ENCODE peak calls at places on chromosomes 7 and 10, in four cellular contexts. U is choroid plexus epithelial cell, G is DND-41, Q is fibroblast of mammary gland. J is an unnamed sample.

GRCh38 chr7:74470504-74470903 is 16.8 kb downstream of the GTF2IRD1 start:
- DNase-seq in U (no peak), G (no peak), Q (no peak), J (no peak)

GRCh38 chr10:91551856-91552255 is 81.0 kb downstream of the PPP1R3C start:
- DNase-seq in U (peak), G (peak), Q (peak), J (peak)

GRCh38 chr10:100824886-100825285 is 79.5 kb downstream of the PAX2 start:
- DNase-seq in U (no peak), G (no peak), Q (no peak), J (no peak)

GRCh38 chr7:98627062-98627790 is 10.1 kb downstream of the NPTX2 start:
- DNase-seq in U (no peak), G (no peak), Q (no peak), J (no peak)

GRCh38 chr10:113706623-113707022 is 26.9 kb downstream of the CASP7 start:
- DNase-seq in U (no peak), G (no peak), Q (no peak), J (no peak)

GRCh38 chr7:834277-834676 is 2.0 kb downstream of the SUN1 start:
- DNase-seq in U (no peak), G (no peak), Q (no peak), J (no peak)

GRCh38 chr7:132560105-132560504 is 16.2 kb downstream of the PLXNA4 start:
- DNase-seq in U (no peak), G (no peak), Q (no peak), J (no peak)

GRCh38 chr10:120422459-120422858 is 34.6 kb upstream of the PLPP4 start:
- DNase-seq in U (peak), G (no peak), Q (peak), J (peak)

GRCh38 chr7:22113041-22113440 is 167.3 kb upstream of the CDCA7L start:
- DNase-seq in U (no peak), G (no peak), Q (no peak), J (no peak)

GRCh38 chr10:86688398-86688921 is 20.1 kb downstream of the LDB3 start:
- DNase-seq in U (peak), G (peak), Q (peak), J (peak)

GRCh38 chr7:47327698-47328391 is 254.1 kb downstream of the TNS3 start:
- DNase-seq in U (peak), G (no peak), Q (peak), J (peak)

GRCh38 chr10:51651063-51651462 is 48.3 kb downstream of the CSTF2T start:
- DNase-seq in U (peak), G (no peak), Q (peak), J (peak)

GRCh38 chr10:44947356-44948152 is 12.0 kb upstream of the RASSF4 start:
- DNase-seq in U (no peak), G (no peak), Q (no peak), J (no peak)

GRCh38 chr7:148819697-148820332 is 64.3 kb downstream of the EZH2 start:
- DNase-seq in U (peak), G (no peak), Q (peak), J (peak)

GRCh38 chr7:130649004-130649790 is 19.4 kb downstream of the COPG2 start:
- DNase-seq in U (peak), G (no peak), Q (peak), J (peak)

GRCh38 chr10:5317547-5318107 is 47.1 kb upstream of the UCN3 start:
- DNase-seq in U (peak), G (peak), Q (peak), J (peak)

GRCh38 chr7:30163231-30163894 is 28.6 kb downstream of the MTURN start:
- DNase-seq in U (peak), G (no peak), Q (no peak), J (no peak)
- TF ChIP-seq CTCF in U (no peak), G (no peak), Q (no peak), J (no peak)

GRCh38 chr10:49766484-49766883 is 4.4 kb upstream of the OGDHL start:
- DNase-seq in U (no peak), G (no peak), Q (no peak), J (no peak)

GRCh38 chr10:49768731-49769130 is 6.6 kb upstream of the OGDHL start:
- DNase-seq in U (no peak), G (no peak), Q (no peak), J (no peak)

GRCh38 chr10:49768329-49768728 is 6.2 kb upstream of the OGDHL start:
- DNase-seq in U (no peak), G (no peak), Q (no peak), J (no peak)

GRCh38 chr10:49769692-49770091 is 7.6 kb upstream of the OGDHL start:
- DNase-seq in U (no peak), G (no peak), Q (no peak), J (no peak)

DNA sequence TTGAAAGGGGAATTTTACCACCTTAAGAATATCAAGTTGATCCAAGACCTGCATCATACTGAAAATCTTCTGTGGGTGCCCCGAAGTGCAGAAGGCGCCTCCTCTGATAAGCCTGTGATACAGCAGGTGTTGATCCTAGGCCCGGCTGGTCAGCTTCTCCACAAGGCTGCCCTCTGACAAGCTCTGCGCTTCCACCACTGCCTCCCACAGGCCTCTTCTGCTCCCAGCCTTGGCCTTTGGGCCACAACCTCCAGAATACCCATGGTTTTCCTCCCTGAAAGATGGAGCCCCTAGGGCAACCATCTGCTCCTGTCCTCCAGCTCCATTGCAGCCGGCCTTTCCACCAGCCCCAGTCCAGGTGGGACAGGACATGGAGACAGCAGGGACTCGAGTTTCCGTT is 5.6 kb upstream of the OGDHL start:
- DNase-seq in U (no peak), G (no peak), Q (no peak), J (no peak)
- TF ChIP-seq CTCF in U (no peak), G (no peak), Q (no peak), J (no peak)

DNA sequence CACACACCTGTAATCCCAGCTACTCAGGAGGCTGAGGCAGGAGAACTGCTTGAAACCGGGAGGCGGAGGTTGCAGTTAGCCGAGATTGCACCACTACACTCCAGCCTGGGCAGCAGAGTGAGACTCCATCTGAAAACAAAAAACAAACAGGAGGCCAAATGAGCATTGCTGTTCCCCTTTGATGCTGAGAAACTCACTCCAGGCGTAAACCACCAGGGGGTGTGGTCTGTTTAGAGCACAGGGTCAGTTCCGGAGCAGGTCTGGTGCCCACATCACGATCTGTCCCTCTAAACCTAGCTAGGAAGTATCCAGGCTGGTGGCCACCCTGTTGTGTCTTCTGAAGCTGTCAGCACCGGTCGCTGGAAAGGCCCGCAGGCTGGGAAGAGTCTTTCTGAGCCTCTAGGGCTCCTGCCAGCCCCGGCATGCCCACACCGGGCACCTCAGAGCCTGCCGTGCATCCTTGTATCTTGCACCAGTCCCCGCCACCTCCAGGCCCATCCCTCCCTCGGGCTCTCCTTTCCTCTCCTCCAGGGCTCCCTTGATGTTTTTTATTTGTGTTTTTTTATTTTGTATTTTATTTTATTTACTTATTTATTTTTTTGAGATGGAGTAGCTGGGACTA is 66.3 kb upstream of the SH2B2 start:
- DNase-seq in U (peak), G (no peak), Q (no peak), J (no peak)
- TF ChIP-seq CTCF in U (peak), G (no peak), Q (no peak), J (no peak)

DNA sequence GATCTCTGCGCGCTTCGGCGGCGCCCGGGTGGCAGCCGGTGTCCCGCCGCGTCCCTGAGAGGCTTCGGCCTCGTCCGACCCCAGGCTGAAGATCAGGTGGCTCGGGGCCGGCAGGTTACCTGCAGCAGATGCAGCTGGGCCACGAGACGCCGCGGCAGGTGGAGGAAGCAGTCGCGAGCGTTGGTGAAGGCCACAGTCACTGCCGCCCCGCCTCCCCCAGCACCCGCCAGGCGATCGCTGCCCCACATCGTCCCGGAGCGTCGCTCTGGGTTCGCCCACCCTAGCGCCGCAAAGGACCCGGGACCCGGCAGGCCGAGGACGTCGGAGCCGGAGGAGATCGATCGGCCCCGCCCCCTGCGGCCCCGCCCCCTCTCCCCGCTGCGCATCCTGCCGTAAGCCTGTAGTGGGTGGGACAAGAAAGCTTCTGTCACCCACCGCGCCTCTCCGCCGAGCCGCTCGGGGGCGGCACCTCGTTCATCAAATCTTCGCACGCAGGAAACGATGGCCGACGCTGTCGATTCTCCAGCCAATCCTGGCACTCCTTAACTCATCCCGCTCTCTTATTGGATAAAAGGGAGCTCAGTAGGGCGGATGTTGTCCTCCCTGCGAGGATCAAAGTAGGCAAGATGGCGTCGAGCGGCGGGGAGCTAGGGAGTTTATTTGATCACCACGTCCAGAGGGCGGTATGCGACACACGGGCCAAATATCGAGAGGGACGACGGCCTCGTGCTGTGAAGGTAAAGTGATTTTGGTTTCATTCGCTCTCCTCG is at the start of the genes PEX1 and RBM48:
- DNase-seq in U (peak), G (peak), Q (peak), J (peak)
- TF ChIP-seq CTCF in U (peak), G (peak), Q (no peak), J (peak)

GRCh38 chr10:49518982-49519578 is 19.8 kb downstream of the ERCC6 start:
- DNase-seq in U (peak), G (peak), Q (peak), J (peak)
- TF ChIP-seq CTCF in U (peak), G (peak), Q (peak), J (peak)

DNA sequence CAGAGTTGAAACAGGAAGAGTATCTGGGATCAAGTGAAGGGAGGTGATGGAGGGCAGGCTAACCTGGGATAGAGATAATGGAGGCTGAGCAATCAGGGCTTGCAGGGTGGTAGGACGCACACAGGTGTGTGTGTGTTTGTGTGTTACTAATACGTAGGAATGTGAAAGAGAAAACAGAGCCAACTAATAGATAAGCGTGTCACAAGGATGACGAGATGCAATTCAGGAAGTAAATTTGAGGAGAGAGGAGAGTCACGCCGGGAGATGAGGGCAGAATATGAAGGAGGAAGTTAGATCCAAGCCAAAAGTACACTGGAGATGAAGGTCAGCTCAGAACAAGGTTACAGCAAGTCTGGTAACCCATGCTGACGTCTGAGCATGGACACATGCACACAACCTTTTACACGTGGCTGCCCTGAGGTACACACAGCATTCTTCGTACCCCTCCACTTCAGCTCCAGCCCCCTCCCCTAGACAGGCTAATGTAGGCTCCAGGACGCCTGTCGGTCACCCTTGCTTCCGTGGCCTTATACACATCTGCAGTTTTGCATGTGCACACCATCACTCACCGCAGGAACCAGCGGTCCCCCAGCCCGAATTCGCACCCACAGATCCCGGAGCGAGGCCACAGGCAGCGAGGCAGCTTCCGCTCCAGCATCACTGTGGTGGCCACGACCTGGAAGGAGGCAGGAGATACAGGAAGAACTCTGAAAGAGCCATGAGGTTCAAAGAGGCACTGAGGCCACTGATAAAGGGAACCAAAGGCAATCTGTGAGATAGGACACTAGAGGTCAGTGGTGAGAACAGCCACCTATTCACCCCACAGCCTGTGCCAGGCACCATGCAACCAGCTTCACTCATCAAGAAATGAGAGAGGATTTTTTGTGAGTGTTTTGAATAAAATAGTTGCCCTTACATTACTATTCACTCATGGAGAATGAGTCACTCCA is 23.7 kb upstream of the TRPV6 start:
- DNase-seq in U (no peak), G (no peak), Q (peak), J (no peak)
- TF ChIP-seq CTCF in U (peak), G (peak), Q (peak), J (peak)

GRCh38 chr7:37448637-37449331 is at the start of gene ELMO1:
- DNase-seq in U (peak), G (peak), Q (peak), J (peak)
- TF ChIP-seq CTCF in U (peak), G (peak), Q (peak), J (peak)

DNA sequence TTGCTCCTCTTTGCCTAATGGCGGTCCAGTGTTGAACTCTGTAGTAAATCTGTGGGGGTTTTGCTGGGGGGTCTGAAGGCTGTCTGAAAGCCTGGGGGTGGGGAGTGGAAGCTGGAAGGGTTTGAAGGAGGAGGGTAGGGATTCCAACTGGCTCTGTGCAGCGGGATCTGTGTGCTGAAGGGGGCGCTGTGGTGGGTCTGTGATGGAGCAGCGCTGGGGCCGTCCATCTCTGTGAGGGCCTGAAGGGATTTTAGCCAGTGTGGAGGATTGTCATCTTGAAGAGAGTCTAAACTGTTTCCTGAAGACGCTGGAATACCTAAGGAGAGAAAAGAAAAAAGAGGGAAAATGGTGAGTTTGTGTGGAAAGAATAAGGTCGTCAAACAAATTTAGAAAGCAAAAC is 129.2 kb downstream of the STRA8 start:
- DNase-seq in U (no peak), G (no peak), Q (no peak), J (no peak)
- TF ChIP-seq CTCF in U (peak), G (peak), Q (no peak), J (peak)